ENCODE peak calls at places on chromosome 17, in eight cellular contexts. One of them, this sample, is unnamed.

GRCh38 chr17:8052256-8053252 is 13.7 kb downstream of the ALOX15B start:
- DNase-seq in SW480: no peak
- DNase-seq in activated T-cell treated with anti-CD3 and anti-CD28 coated beads for 1 hour: no peak
- DNase-seq in non-pigmented ciliary epithelial cell: no peak
- DNase-seq in uterus: no peak
- DNase-seq in CD8-positive, alpha-beta memory T cell: no peak
- DNase-seq in MV-4-11: no peak
- DNase-seq in kidney tubule cell: no peak
- DNase-seq in this sample: no peak

GRCh38 chr17:79154446-79154845 is 79.8 kb downstream of the ENGASE start:
- DNase-seq in non-pigmented ciliary epithelial cell: no peak
- DNase-seq in CD8-positive, alpha-beta memory T cell: no peak
- DNase-seq in kidney tubule cell: no peak
- DNase-seq in MV-4-11: no peak
- DNase-seq in SW480: no peak
- DNase-seq in activated T-cell treated with anti-CD3 and anti-CD28 coated beads for 1 hour: no peak
- DNase-seq in uterus: no peak
- DNase-seq in this sample: no peak

GRCh38 chr17:65553646-65554567 is 7.5 kb downstream of the AXIN2 start:
- DNase-seq in non-pigmented ciliary epithelial cell: no peak
- DNase-seq in MV-4-11: no peak
- DNase-seq in kidney tubule cell: no peak
- DNase-seq in activated T-cell treated with anti-CD3 and anti-CD28 coated beads for 1 hour: no peak
- DNase-seq in SW480: no peak
- DNase-seq in uterus: no peak
- DNase-seq in CD8-positive, alpha-beta memory T cell: no peak
- DNase-seq in this sample: no peak

GRCh38 chr17:27631897-27632725 is 1.1 kb downstream of the LGALS9 start:
- DNase-seq in kidney tubule cell: no peak
- DNase-seq in SW480: no peak
- DNase-seq in non-pigmented ciliary epithelial cell: no peak
- DNase-seq in MV-4-11: no peak
- DNase-seq in uterus: no peak
- DNase-seq in CD8-positive, alpha-beta memory T cell: no peak
- DNase-seq in activated T-cell treated with anti-CD3 and anti-CD28 coated beads for 1 hour: no peak
- DNase-seq in this sample: no peak

GRCh38 chr17:78883533-78884131 is 19.4 kb downstream of the CEP295NL start:
- DNase-seq in MV-4-11: peak
- DNase-seq in CD8-positive, alpha-beta memory T cell: no peak
- DNase-seq in SW480: peak
- DNase-seq in uterus: peak
- DNase-seq in kidney tubule cell: peak
- DNase-seq in non-pigmented ciliary epithelial cell: peak
- DNase-seq in activated T-cell treated with anti-CD3 and anti-CD28 coated beads for 1 hour: no peak
- DNase-seq in this sample: peak

GRCh38 chr17:35022536-35023063 is 40.9 kb downstream of the RFFL start:
- DNase-seq in SW480: no peak
- DNase-seq in CD8-positive, alpha-beta memory T cell: peak
- DNase-seq in kidney tubule cell: peak
- DNase-seq in MV-4-11: peak
- DNase-seq in non-pigmented ciliary epithelial cell: peak
- DNase-seq in uterus: peak
- DNase-seq in activated T-cell treated with anti-CD3 and anti-CD28 coated beads for 1 hour: peak
- DNase-seq in this sample: peak

GRCh38 chr17:27807567-27808470 is 7.5 kb upstream of the NOS2 start:
- DNase-seq in activated T-cell treated with anti-CD3 and anti-CD28 coated beads for 1 hour: peak
- DNase-seq in uterus: no peak
- DNase-seq in kidney tubule cell: peak
- DNase-seq in SW480: peak
- DNase-seq in non-pigmented ciliary epithelial cell: no peak
- DNase-seq in CD8-positive, alpha-beta memory T cell: peak
- DNase-seq in MV-4-11: no peak
- DNase-seq in this sample: peak

GRCh38 chr17:31269597-31269996 is 27.4 kb downstream of the OMG start:
- DNase-seq in MV-4-11: no peak
- DNase-seq in SW480: peak
- DNase-seq in uterus: no peak
- DNase-seq in kidney tubule cell: peak
- DNase-seq in CD8-positive, alpha-beta memory T cell: no peak
- DNase-seq in activated T-cell treated with anti-CD3 and anti-CD28 coated beads for 1 hour: no peak
- DNase-seq in non-pigmented ciliary epithelial cell: peak
- DNase-seq in this sample: no peak

GRCh38 chr17:1365445-1366039 is 34.5 kb downstream of the YWHAE start:
- DNase-seq in uterus: peak
- DNase-seq in kidney tubule cell: peak
- DNase-seq in CD8-positive, alpha-beta memory T cell: peak
- DNase-seq in non-pigmented ciliary epithelial cell: peak
- DNase-seq in SW480: peak
- DNase-seq in MV-4-11: peak
- DNase-seq in activated T-cell treated with anti-CD3 and anti-CD28 coated beads for 1 hour: peak
- DNase-seq in this sample: peak

GRCh38 chr17:29590261-29590978 is 972 bp upstream of the GIT1 start:
- DNase-seq in activated T-cell treated with anti-CD3 and anti-CD28 coated beads for 1 hour: no peak
- DNase-seq in kidney tubule cell: peak
- DNase-seq in uterus: peak
- DNase-seq in non-pigmented ciliary epithelial cell: no peak
- DNase-seq in SW480: peak
- DNase-seq in MV-4-11: no peak
- DNase-seq in CD8-positive, alpha-beta memory T cell: no peak
- DNase-seq in this sample: no peak

GRCh38 chr17:40307001-40307690 is 1.8 kb upstream of the RARA start:
- DNase-seq in activated T-cell treated with anti-CD3 and anti-CD28 coated beads for 1 hour: no peak
- DNase-seq in non-pigmented ciliary epithelial cell: no peak
- DNase-seq in kidney tubule cell: no peak
- DNase-seq in MV-4-11: no peak
- DNase-seq in uterus: peak
- DNase-seq in CD8-positive, alpha-beta memory T cell: no peak
- DNase-seq in SW480: no peak
- DNase-seq in this sample: no peak

GRCh38 chr17:6249747-6250146 is 179.6 kb downstream of the WSCD1 start:
- DNase-seq in CD8-positive, alpha-beta memory T cell: no peak
- DNase-seq in non-pigmented ciliary epithelial cell: no peak
- DNase-seq in MV-4-11: no peak
- DNase-seq in SW480: no peak
- DNase-seq in uterus: no peak
- DNase-seq in kidney tubule cell: no peak
- DNase-seq in activated T-cell treated with anti-CD3 and anti-CD28 coated beads for 1 hour: no peak
- DNase-seq in this sample: no peak

GRCh38 chr17:27546624-27547300 is 84.2 kb upstream of the LGALS9 start:
- DNase-seq in non-pigmented ciliary epithelial cell: no peak
- DNase-seq in kidney tubule cell: no peak
- DNase-seq in CD8-positive, alpha-beta memory T cell: no peak
- DNase-seq in SW480: no peak
- DNase-seq in uterus: no peak
- DNase-seq in activated T-cell treated with anti-CD3 and anti-CD28 coated beads for 1 hour: no peak
- DNase-seq in MV-4-11: no peak
- DNase-seq in this sample: no peak

GRCh38 chr17:36545093-36545464 is 360 bp downstream of the GGNBP2 start:
- DNase-seq in CD8-positive, alpha-beta memory T cell: no peak
- DNase-seq in SW480: no peak
- DNase-seq in uterus: no peak
- DNase-seq in non-pigmented ciliary epithelial cell: no peak
- DNase-seq in kidney tubule cell: no peak
- DNase-seq in activated T-cell treated with anti-CD3 and anti-CD28 coated beads for 1 hour: no peak
- DNase-seq in MV-4-11: no peak
- DNase-seq in this sample: no peak

GRCh38 chr17:32929288-32929574 is 1.3 kb downstream of the TMEM98 start:
- DNase-seq in MV-4-11: no peak
- DNase-seq in SW480: no peak
- DNase-seq in activated T-cell treated with anti-CD3 and anti-CD28 coated beads for 1 hour: no peak
- DNase-seq in kidney tubule cell: no peak
- DNase-seq in non-pigmented ciliary epithelial cell: no peak
- DNase-seq in CD8-positive, alpha-beta memory T cell: no peak
- DNase-seq in uterus: no peak
- DNase-seq in this sample: no peak

GRCh38 chr17:39062846-39063680 is 88.4 kb downstream of the PLXDC1 start:
- DNase-seq in SW480: no peak
- DNase-seq in MV-4-11: no peak
- DNase-seq in uterus: no peak
- DNase-seq in CD8-positive, alpha-beta memory T cell: no peak
- DNase-seq in activated T-cell treated with anti-CD3 and anti-CD28 coated beads for 1 hour: no peak
- DNase-seq in non-pigmented ciliary epithelial cell: no peak
- DNase-seq in kidney tubule cell: no peak
- DNase-seq in this sample: no peak

GRCh38 chr17:67335245-67335835 is 31.0 kb downstream of the PSMD12 start:
- DNase-seq in CD8-positive, alpha-beta memory T cell: no peak
- DNase-seq in activated T-cell treated with anti-CD3 and anti-CD28 coated beads for 1 hour: no peak
- DNase-seq in kidney tubule cell: no peak
- DNase-seq in MV-4-11: no peak
- DNase-seq in SW480: no peak
- DNase-seq in non-pigmented ciliary epithelial cell: no peak
- DNase-seq in uterus: no peak
- DNase-seq in this sample: no peak

GRCh38 chr17:49431743-49432142 is 17.1 kb upstream of the PHB1 start:
- DNase-seq in MV-4-11: no peak
- DNase-seq in uterus: no peak
- DNase-seq in CD8-positive, alpha-beta memory T cell: no peak
- DNase-seq in kidney tubule cell: no peak
- DNase-seq in non-pigmented ciliary epithelial cell: no peak
- DNase-seq in activated T-cell treated with anti-CD3 and anti-CD28 coated beads for 1 hour: no peak
- DNase-seq in SW480: no peak
- DNase-seq in this sample: no peak

GRCh38 chr17:77572065-77572601 is 386.4 kb upstream of the TNRC6C start:
- DNase-seq in non-pigmented ciliary epithelial cell: no peak
- DNase-seq in CD8-positive, alpha-beta memory T cell: no peak
- DNase-seq in SW480: no peak
- DNase-seq in kidney tubule cell: no peak
- DNase-seq in MV-4-11: no peak
- DNase-seq in uterus: no peak
- DNase-seq in activated T-cell treated with anti-CD3 and anti-CD28 coated beads for 1 hour: no peak
- DNase-seq in this sample: no peak

GRCh38 chr17:30336369-30337171 is 2.7 kb upstream of the TMIGD1 start:
- DNase-seq in activated T-cell treated with anti-CD3 and anti-CD28 coated beads for 1 hour: peak
- DNase-seq in non-pigmented ciliary epithelial cell: no peak
- DNase-seq in CD8-positive, alpha-beta memory T cell: peak
- DNase-seq in uterus: no peak
- DNase-seq in MV-4-11: peak
- DNase-seq in SW480: peak
- DNase-seq in kidney tubule cell: peak
- DNase-seq in this sample: peak

GRCh38 chr17:7897773-7898172 is 9.2 kb downstream of the CHD3 start:
- DNase-seq in kidney tubule cell: peak
- DNase-seq in SW480: peak
- DNase-seq in uterus: no peak
- DNase-seq in non-pigmented ciliary epithelial cell: no peak
- DNase-seq in MV-4-11: peak
- DNase-seq in activated T-cell treated with anti-CD3 and anti-CD28 coated beads for 1 hour: no peak
- DNase-seq in CD8-positive, alpha-beta memory T cell: no peak
- DNase-seq in this sample: no peak

GRCh38 chr17:1002771-1003555 is 6.0 kb downstream of the TIMM22 start:
- DNase-seq in kidney tubule cell: no peak
- DNase-seq in uterus: no peak
- DNase-seq in SW480: no peak
- DNase-seq in CD8-positive, alpha-beta memory T cell: no peak
- DNase-seq in non-pigmented ciliary epithelial cell: no peak
- DNase-seq in MV-4-11: no peak
- DNase-seq in activated T-cell treated with anti-CD3 and anti-CD28 coated beads for 1 hour: no peak
- DNase-seq in this sample: peak

GRCh38 chr17:44400226-44400847 is 10.9 kb upstream of the ITGA2B start:
- DNase-seq in activated T-cell treated with anti-CD3 and anti-CD28 coated beads for 1 hour: no peak
- DNase-seq in SW480: no peak
- DNase-seq in kidney tubule cell: peak
- DNase-seq in non-pigmented ciliary epithelial cell: no peak
- DNase-seq in MV-4-11: peak
- DNase-seq in uterus: no peak
- DNase-seq in CD8-positive, alpha-beta memory T cell: no peak
- DNase-seq in this sample: no peak

GRCh38 chr17:78667741-78668640 is 90.8 kb upstream of the DNAH17 start:
- DNase-seq in MV-4-11: no peak
- DNase-seq in uterus: no peak
- DNase-seq in SW480: peak
- DNase-seq in kidney tubule cell: no peak
- DNase-seq in CD8-positive, alpha-beta memory T cell: no peak
- DNase-seq in non-pigmented ciliary epithelial cell: no peak
- DNase-seq in activated T-cell treated with anti-CD3 and anti-CD28 coated beads for 1 hour: no peak
- DNase-seq in this sample: no peak

GRCh38 chr17:6755281-6755680 is 565 bp upstream of the XAF1 start:
- DNase-seq in MV-4-11: no peak
- DNase-seq in non-pigmented ciliary epithelial cell: no peak
- DNase-seq in CD8-positive, alpha-beta memory T cell: no peak
- DNase-seq in SW480: no peak
- DNase-seq in activated T-cell treated with anti-CD3 and anti-CD28 coated beads for 1 hour: no peak
- DNase-seq in uterus: peak
- DNase-seq in kidney tubule cell: no peak
- DNase-seq in this sample: no peak

GRCh38 chr17:81993726-81994592 is 16.5 kb downstream of the ASPSCR1 start:
- DNase-seq in non-pigmented ciliary epithelial cell: no peak
- DNase-seq in activated T-cell treated with anti-CD3 and anti-CD28 coated beads for 1 hour: no peak
- DNase-seq in MV-4-11: no peak
- DNase-seq in uterus: no peak
- DNase-seq in kidney tubule cell: no peak
- DNase-seq in CD8-positive, alpha-beta memory T cell: no peak
- DNase-seq in SW480: no peak
- DNase-seq in this sample: no peak

GRCh38 chr17:27533874-27534815 is 77.9 kb downstream of the KSR1 start:
- DNase-seq in MV-4-11: no peak
- DNase-seq in CD8-positive, alpha-beta memory T cell: no peak
- DNase-seq in activated T-cell treated with anti-CD3 and anti-CD28 coated beads for 1 hour: no peak
- DNase-seq in SW480: no peak
- DNase-seq in uterus: no peak
- DNase-seq in non-pigmented ciliary epithelial cell: peak
- DNase-seq in kidney tubule cell: peak
- DNase-seq in this sample: no peak

GRCh38 chr17:20922128-20922670 is 120.6 kb downstream of the USP22 start:
- DNase-seq in MV-4-11: no peak
- DNase-seq in kidney tubule cell: peak
- DNase-seq in uterus: peak
- DNase-seq in non-pigmented ciliary epithelial cell: no peak
- DNase-seq in activated T-cell treated with anti-CD3 and anti-CD28 coated beads for 1 hour: no peak
- DNase-seq in CD8-positive, alpha-beta memory T cell: no peak
- DNase-seq in SW480: no peak
- DNase-seq in this sample: no peak

This sample was measured in DMS153.